ENCODE peak calls at places on chromosomes 4 and X, in five cellular contexts. One of them, this sample, is unnamed. For H3K4me1, the result is how much of the 10 kb centered on the place peaks cover.

GRCh38 chr4:140799686-140800225 is 43.6 kb upstream of the TBC1D9 start:
- DNase-seq in adipocyte: no peak
- DNase-seq in DND-41: no peak
- DNase-seq in Peyer's patch: no peak
- DNase-seq in tibial nerve: no peak
- DNase-seq in this sample: no peak

GRCh38 chr4:37648084-37648817 is 37.9 kb downstream of the RELL1 start:
- DNase-seq in Peyer's patch: no peak
- DNase-seq in DND-41: no peak
- DNase-seq in tibial nerve: no peak
- DNase-seq in adipocyte: peak
- DNase-seq in this sample: peak

GRCh38 chr4:106851686-106852085 is 184.4 kb downstream of the DKK2 start:
- DNase-seq in Peyer's patch: no peak
- DNase-seq in adipocyte: no peak
- DNase-seq in DND-41: no peak
- DNase-seq in tibial nerve: no peak
- DNase-seq in this sample: no peak

GRCh38 chr4:110515676-110516075 is 39.7 kb downstream of the ENPEP start:
- DNase-seq in Peyer's patch: no peak
- DNase-seq in adipocyte: no peak
- DNase-seq in DND-41: peak
- DNase-seq in tibial nerve: no peak
- DNase-seq in this sample: no peak

GRCh38 chr4:139511320-139511719 is 44.7 kb downstream of the SETD7 start:
- DNase-seq in Peyer's patch: no peak
- DNase-seq in tibial nerve: no peak
- DNase-seq in adipocyte: no peak
- DNase-seq in DND-41: no peak
- DNase-seq in this sample: no peak

GRCh38 chr4:76851375-76851774 is 46.6 kb downstream of the SOWAHB start:
- DNase-seq in tibial nerve: no peak
- DNase-seq in Peyer's patch: no peak
- DNase-seq in DND-41: no peak
- DNase-seq in adipocyte: no peak
- DNase-seq in this sample: no peak

GRCh38 chrX:2385224-2385623 is 115.6 kb downstream of the DHRSX start:
- DNase-seq in adipocyte: peak
- DNase-seq in DND-41: no peak
- DNase-seq in Peyer's patch: no peak
- DNase-seq in tibial nerve: no peak
- DNase-seq in this sample: no peak

GRCh38 chr4:84530871-84531270 is 31.8 kb upstream of the NKX6-1 start:
- DNase-seq in DND-41: no peak
- DNase-seq in tibial nerve: no peak
- DNase-seq in Peyer's patch: no peak
- DNase-seq in adipocyte: peak
- DNase-seq in this sample: no peak

GRCh38 chrX:118254611-118255010 is 91.3 kb upstream of the WDR44 start:
- DNase-seq in Peyer's patch: peak
- DNase-seq in adipocyte: peak
- DNase-seq in DND-41: peak
- DNase-seq in tibial nerve: peak
- DNase-seq in this sample: peak

GRCh38 chrX:22378296-22378695 is 105.6 kb downstream of the CBLL2 start:
- DNase-seq in Peyer's patch: no peak
- DNase-seq in DND-41: no peak
- DNase-seq in adipocyte: no peak
- DNase-seq in tibial nerve: no peak
- DNase-seq in this sample: no peak

GRCh38 chrX:40098264-40099045 is 697 bp upstream of the BCOR start:
- DNase-seq in adipocyte: peak
- DNase-seq in Peyer's patch: peak
- DNase-seq in tibial nerve: no peak
- DNase-seq in DND-41: peak
- DNase-seq in this sample: peak

GRCh38 chrX:154547245-154548027 is at the start of gene IKBKG:
- DNase-seq in DND-41: peak
- DNase-seq in adipocyte: peak
- DNase-seq in tibial nerve: peak
- DNase-seq in Peyer's patch: peak
- DNase-seq in this sample: peak

GRCh38 chrX:43349363-43349762 is 306.7 kb upstream of the MAOA start:
- DNase-seq in DND-41: peak
- DNase-seq in adipocyte: peak
- DNase-seq in tibial nerve: no peak
- DNase-seq in Peyer's patch: no peak
- DNase-seq in this sample: peak

GRCh38 chr4:183905081-183905592 is at the start of gene STOX2:
- DNase-seq in DND-41: no peak
- DNase-seq in adipocyte: peak
- DNase-seq in tibial nerve: peak
- DNase-seq in Peyer's patch: no peak
- DNase-seq in this sample: peak

GRCh38 chr4:16684083-16684482 is 214.4 kb downstream of the LDB2 start:
- DNase-seq in Peyer's patch: no peak
- DNase-seq in adipocyte: peak
- DNase-seq in tibial nerve: no peak
- DNase-seq in DND-41: no peak
- DNase-seq in this sample: peak

GRCh38 chr4:15150636-15151432 is 148.6 kb downstream of the CPEB2 start:
- DNase-seq in adipocyte: no peak
- DNase-seq in Peyer's patch: no peak
- DNase-seq in DND-41: no peak
- DNase-seq in tibial nerve: no peak
- DNase-seq in this sample: no peak

GRCh38 chr4:2094545-2094944 is 35.4 kb downstream of the NAT8L start:
- DNase-seq in tibial nerve: no peak
- DNase-seq in Peyer's patch: no peak
- DNase-seq in adipocyte: no peak
- DNase-seq in DND-41: no peak
- DNase-seq in this sample: no peak

GRCh38 chr4:2092653-2093000 is 33.5 kb downstream of the NAT8L start:
- DNase-seq in Peyer's patch: no peak
- DNase-seq in adipocyte: no peak
- DNase-seq in tibial nerve: no peak
- DNase-seq in DND-41: no peak
- DNase-seq in this sample: no peak

GRCh38 chr4:2093265-2093664 is 34.1 kb downstream of the NAT8L start:
- DNase-seq in Peyer's patch: no peak
- DNase-seq in DND-41: no peak
- DNase-seq in adipocyte: no peak
- DNase-seq in tibial nerve: no peak
- DNase-seq in this sample: no peak

GRCh38 chr4:2090642-2091041 is 31.5 kb downstream of the NAT8L start:
- DNase-seq in Peyer's patch: no peak
- DNase-seq in tibial nerve: no peak
- DNase-seq in DND-41: no peak
- DNase-seq in adipocyte: no peak
- DNase-seq in this sample: no peak

GRCh38 chr4:2091990-2092652 is 33.0 kb downstream of the NAT8L start:
- DNase-seq in adipocyte: no peak
- DNase-seq in tibial nerve: no peak
- DNase-seq in DND-41: no peak
- DNase-seq in Peyer's patch: no peak
- DNase-seq in this sample: no peak
- H3K4me1 ChIP-seq in adipocyte: under half
- H3K4me1 ChIP-seq in tibial nerve: under half
- H3K4me1 ChIP-seq in DND-41: under half
- H3K4me1 ChIP-seq in Peyer's patch: under half
- H3K4me1 ChIP-seq in this sample: under half

GRCh38 chr4:40195182-40196177 is 1.4 kb upstream of the RHOH start:
- DNase-seq in tibial nerve: no peak
- DNase-seq in DND-41: peak
- DNase-seq in adipocyte: no peak
- DNase-seq in Peyer's patch: no peak
- DNase-seq in this sample: no peak

GRCh38 chr4:40197879-40198689 is 1.3 kb downstream of the RHOH start:
- DNase-seq in Peyer's patch: no peak
- DNase-seq in tibial nerve: no peak
- DNase-seq in adipocyte: no peak
- DNase-seq in DND-41: peak
- DNase-seq in this sample: no peak

GRCh38 chr4:40194602-40195161 is 2.1 kb upstream of the RHOH start:
- DNase-seq in tibial nerve: no peak
- DNase-seq in adipocyte: peak
- DNase-seq in DND-41: peak
- DNase-seq in Peyer's patch: peak
- DNase-seq in this sample: peak

GRCh38 chr4:40196724-40197281 is at the start of gene RHOH:
- DNase-seq in Peyer's patch: peak
- DNase-seq in adipocyte: no peak
- DNase-seq in tibial nerve: no peak
- DNase-seq in DND-41: peak
- DNase-seq in this sample: no peak

GRCh38 chr4:40196260-40196659 is 571 bp upstream of the RHOH start:
- DNase-seq in Peyer's patch: no peak
- DNase-seq in tibial nerve: no peak
- DNase-seq in adipocyte: no peak
- DNase-seq in DND-41: peak
- DNase-seq in this sample: no peak
- H3K4me1 ChIP-seq in Peyer's patch: under half
- H3K4me1 ChIP-seq in tibial nerve: under half
- H3K4me1 ChIP-seq in adipocyte: under half
- H3K4me1 ChIP-seq in DND-41: half or more
- H3K4me1 ChIP-seq in this sample: under half

DNA sequence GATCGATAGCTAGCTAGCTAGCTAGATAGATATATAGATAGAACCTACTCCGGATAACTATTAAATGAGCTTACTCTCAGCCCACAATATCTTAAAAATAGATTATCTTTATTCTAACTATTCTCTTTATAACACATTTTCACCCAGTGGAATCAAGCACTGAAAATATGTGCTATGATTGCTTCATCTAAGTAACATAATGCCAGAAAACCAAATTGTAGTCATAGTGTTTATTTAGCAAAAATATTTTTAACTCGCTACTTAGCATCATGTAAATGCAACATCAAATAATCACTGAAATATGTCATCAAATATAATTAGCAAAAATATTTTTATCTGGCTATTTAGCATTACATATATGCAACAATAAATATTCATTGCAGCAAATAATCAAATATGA is 1.5 kb downstream of the TMEM156 start:
- DNase-seq in adipocyte: peak
- DNase-seq in Peyer's patch: no peak
- DNase-seq in tibial nerve: no peak
- DNase-seq in DND-41: no peak
- DNase-seq in this sample: no peak
- H3K4me1 ChIP-seq in adipocyte: under half
- H3K4me1 ChIP-seq in Peyer's patch: under half
- H3K4me1 ChIP-seq in tibial nerve: under half
- H3K4me1 ChIP-seq in DND-41: half or more
- H3K4me1 ChIP-seq in this sample: under half

GRCh38 chrX:150573702-150574101 is 5.3 kb downstream of the MTM1 start:
- DNase-seq in DND-41: no peak
- DNase-seq in Peyer's patch: peak
- DNase-seq in adipocyte: no peak
- DNase-seq in tibial nerve: no peak
- DNase-seq in this sample: no peak

GRCh38 chrX:150570512-150570911 is 2.1 kb downstream of the MTM1 start:
- DNase-seq in tibial nerve: no peak
- DNase-seq in DND-41: peak
- DNase-seq in Peyer's patch: no peak
- DNase-seq in adipocyte: peak
- DNase-seq in this sample: peak

GRCh38 chrX:150569155-150569477 is 695 bp downstream of the MTM1 start:
- DNase-seq in adipocyte: no peak
- DNase-seq in tibial nerve: no peak
- DNase-seq in Peyer's patch: peak
- DNase-seq in DND-41: peak
- DNase-seq in this sample: no peak

GRCh38 chrX:150574824-150575409 is 6.5 kb downstream of the MTM1 start:
- DNase-seq in adipocyte: peak
- DNase-seq in tibial nerve: no peak
- DNase-seq in DND-41: no peak
- DNase-seq in Peyer's patch: no peak
- DNase-seq in this sample: no peak

GRCh38 chrX:150572206-150572605 is 3.8 kb downstream of the MTM1 start:
- DNase-seq in DND-41: no peak
- DNase-seq in adipocyte: no peak
- DNase-seq in tibial nerve: no peak
- DNase-seq in Peyer's patch: no peak
- DNase-seq in this sample: no peak
- H3K4me1 ChIP-seq in DND-41: half or more
- H3K4me1 ChIP-seq in adipocyte: under half
- H3K4me1 ChIP-seq in tibial nerve: under half
- H3K4me1 ChIP-seq in Peyer's patch: under half
- H3K4me1 ChIP-seq in this sample: under half

DNA sequence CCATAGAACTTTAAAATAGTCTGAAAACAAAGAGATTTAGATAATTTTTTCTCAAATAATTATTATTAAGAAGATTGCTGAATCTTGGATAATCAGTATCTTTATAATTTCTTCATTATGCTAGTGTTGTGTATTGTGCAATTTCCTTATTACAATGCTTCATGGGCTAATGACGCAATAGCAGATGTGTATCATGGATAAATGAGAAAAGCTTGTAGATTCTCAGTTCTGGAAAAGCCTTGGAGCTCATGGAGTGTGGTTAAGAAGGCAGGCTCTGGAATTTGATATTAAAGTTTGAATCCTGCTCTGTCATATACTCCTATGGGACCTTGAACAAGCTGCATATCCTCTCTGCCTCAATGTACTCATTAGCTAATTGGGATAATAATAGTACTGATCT is 18.9 kb upstream of the CXCL8 start:
- DNase-seq in tibial nerve: no peak
- DNase-seq in adipocyte: peak
- DNase-seq in Peyer's patch: no peak
- DNase-seq in DND-41: no peak
- DNase-seq in this sample: no peak
- H3K4me1 ChIP-seq in tibial nerve: under half
- H3K4me1 ChIP-seq in adipocyte: under half
- H3K4me1 ChIP-seq in Peyer's patch: under half
- H3K4me1 ChIP-seq in DND-41: under half
- H3K4me1 ChIP-seq in this sample: under half